ENCODE peak calls at places on chromosomes 1 and 21, in four cellular contexts. One of them, this sample, is unnamed.

GRCh38 chr1:70892140-70892539 is 155.5 kb downstream of the PTGER3 start:
- DNase-seq in K562: no peak
- DNase-seq in SK-N-SH: no peak
- DNase-seq in HepG2: no peak
- DNase-seq in this sample: no peak

GRCh38 chr21:38352536-38353219 is 95.9 kb downstream of the KCNJ15 start:
- DNase-seq in K562: peak
- DNase-seq in SK-N-SH: peak
- DNase-seq in HepG2: peak
- DNase-seq in this sample: no peak

GRCh38 chr1:181086926-181087325 is 1.6 kb upstream of the IER5 start:
- DNase-seq in K562: no peak
- DNase-seq in SK-N-SH: no peak
- DNase-seq in HepG2: no peak
- DNase-seq in this sample: no peak

GRCh38 chr1:8013399-8013798 is 12.7 kb downstream of the ERRFI1 start:
- DNase-seq in K562: no peak
- DNase-seq in SK-N-SH: no peak
- DNase-seq in HepG2: no peak
- DNase-seq in this sample: no peak

GRCh38 chr1:100642826-100643225 is 76.7 kb upstream of the VCAM1 start:
- DNase-seq in K562: no peak
- DNase-seq in SK-N-SH: no peak
- DNase-seq in HepG2: no peak
- DNase-seq in this sample: no peak

GRCh38 chr1:59081795-59082194 is 215.1 kb upstream of the FGGY start:
- DNase-seq in K562: no peak
- DNase-seq in SK-N-SH: no peak
- DNase-seq in HepG2: no peak
- DNase-seq in this sample: no peak

GRCh38 chr1:214566158-214567104 is 15.0 kb upstream of the PTPN14 start:
- DNase-seq in K562: no peak
- DNase-seq in SK-N-SH: no peak
- DNase-seq in HepG2: no peak
- DNase-seq in this sample: no peak

GRCh38 chr1:168121314-168122029 is 15.3 kb downstream of the GPR161 start:
- DNase-seq in K562: no peak
- DNase-seq in SK-N-SH: no peak
- DNase-seq in HepG2: no peak
- DNase-seq in this sample: no peak

GRCh38 chr1:165520646-165521045 is 23.2 kb upstream of the LRRC52 start:
- DNase-seq in K562: no peak
- DNase-seq in SK-N-SH: no peak
- DNase-seq in HepG2: no peak
- DNase-seq in this sample: no peak

GRCh38 chr1:41689139-41689538 is 204.7 kb upstream of the EDN2 start:
- DNase-seq in K562: no peak
- DNase-seq in SK-N-SH: no peak
- DNase-seq in HepG2: no peak
- DNase-seq in this sample: no peak

GRCh38 chr21:44399955-44400790 is 46.8 kb downstream of the TRPM2 start:
- DNase-seq in K562: no peak
- DNase-seq in SK-N-SH: peak
- DNase-seq in HepG2: no peak
- DNase-seq in this sample: no peak

GRCh38 chr1:7002728-7003127 is 217.5 kb downstream of the CAMTA1 start:
- DNase-seq in K562: no peak
- DNase-seq in SK-N-SH: no peak
- DNase-seq in HepG2: no peak
- DNase-seq in this sample: no peak

GRCh38 chr21:36917487-36918158 is 48.8 kb downstream of the HLCS start:
- DNase-seq in K562: no peak
- DNase-seq in SK-N-SH: no peak
- DNase-seq in HepG2: peak
- DNase-seq in this sample: no peak

GRCh38 chr1:24216254-24216653 is 29.2 kb upstream of the IFNLR1 start:
- DNase-seq in K562: no peak
- DNase-seq in SK-N-SH: peak
- DNase-seq in HepG2: no peak
- DNase-seq in this sample: no peak

GRCh38 chr1:106921186-106921585 is 135.3 kb upstream of the PRMT6 start:
- DNase-seq in K562: no peak
- DNase-seq in SK-N-SH: no peak
- DNase-seq in HepG2: no peak
- DNase-seq in this sample: no peak

GRCh38 chr1:58824753-58825389 is 41.0 kb upstream of the JUN start:
- DNase-seq in K562: no peak
- DNase-seq in SK-N-SH: no peak
- DNase-seq in HepG2: no peak
- DNase-seq in this sample: no peak

GRCh38 chr1:11569954-11570353 is 84.3 kb downstream of the FBXO2 start:
- DNase-seq in K562: no peak
- DNase-seq in SK-N-SH: no peak
- DNase-seq in HepG2: no peak
- DNase-seq in this sample: no peak

GRCh38 chr1:56375184-56375837 is 204.1 kb downstream of the PLPP3 start:
- DNase-seq in K562: no peak
- DNase-seq in SK-N-SH: no peak
- DNase-seq in HepG2: no peak
- DNase-seq in this sample: no peak

GRCh38 chr1:207987164-207987563 is 76.2 kb upstream of the CD34 start:
- DNase-seq in K562: no peak
- DNase-seq in SK-N-SH: no peak
- DNase-seq in HepG2: no peak
- DNase-seq in this sample: no peak
- TF ChIP-seq NFIC in K562: no peak
- TF ChIP-seq NFIC in SK-N-SH: no peak
- TF ChIP-seq NFIC in HepG2: no peak
- TF ChIP-seq NFIC in this sample: no peak

DNA sequence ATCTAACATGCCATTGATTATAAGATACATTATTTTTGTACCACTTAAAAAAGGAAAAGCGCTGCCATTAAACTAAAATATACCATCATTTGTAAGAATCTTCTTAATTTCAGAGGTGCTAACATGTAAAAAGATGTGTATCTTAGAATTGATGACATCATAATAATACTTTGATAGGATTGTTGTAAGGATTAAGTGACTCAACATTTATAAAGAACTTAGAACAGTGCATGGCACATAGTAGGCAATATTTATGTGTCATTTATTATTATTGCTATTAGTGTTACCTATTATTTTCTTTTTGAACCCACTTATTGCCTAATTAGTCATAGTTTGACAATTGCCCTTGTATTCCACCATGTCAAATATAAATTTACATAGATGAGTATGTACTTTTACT is 21.8 kb downstream of the HIPK1 start:
- DNase-seq in K562: no peak
- DNase-seq in SK-N-SH: no peak
- DNase-seq in HepG2: no peak
- DNase-seq in this sample: no peak
- TF ChIP-seq NFIC in K562: no peak
- TF ChIP-seq NFIC in SK-N-SH: no peak
- TF ChIP-seq NFIC in HepG2: no peak
- TF ChIP-seq NFIC in this sample: no peak

GRCh38 chr1:1373493-1374067 is 1.4 kb downstream of the AURKAIP1 start:
- DNase-seq in K562: no peak
- DNase-seq in SK-N-SH: no peak
- DNase-seq in HepG2: no peak
- DNase-seq in this sample: no peak

GRCh38 chr1:1377540-1378205 is 2.7 kb upstream of the AURKAIP1 start:
- DNase-seq in K562: no peak
- DNase-seq in SK-N-SH: no peak
- DNase-seq in HepG2: no peak
- DNase-seq in this sample: no peak

GRCh38 chr1:1374861-1375662 is at the start of gene AURKAIP1:
- DNase-seq in K562: peak
- DNase-seq in SK-N-SH: peak
- DNase-seq in HepG2: peak
- DNase-seq in this sample: peak

GRCh38 chr1:1374068-1374860 is 743 bp downstream of the AURKAIP1 start:
- DNase-seq in K562: peak
- DNase-seq in SK-N-SH: peak
- DNase-seq in HepG2: no peak
- DNase-seq in this sample: no peak

DNA sequence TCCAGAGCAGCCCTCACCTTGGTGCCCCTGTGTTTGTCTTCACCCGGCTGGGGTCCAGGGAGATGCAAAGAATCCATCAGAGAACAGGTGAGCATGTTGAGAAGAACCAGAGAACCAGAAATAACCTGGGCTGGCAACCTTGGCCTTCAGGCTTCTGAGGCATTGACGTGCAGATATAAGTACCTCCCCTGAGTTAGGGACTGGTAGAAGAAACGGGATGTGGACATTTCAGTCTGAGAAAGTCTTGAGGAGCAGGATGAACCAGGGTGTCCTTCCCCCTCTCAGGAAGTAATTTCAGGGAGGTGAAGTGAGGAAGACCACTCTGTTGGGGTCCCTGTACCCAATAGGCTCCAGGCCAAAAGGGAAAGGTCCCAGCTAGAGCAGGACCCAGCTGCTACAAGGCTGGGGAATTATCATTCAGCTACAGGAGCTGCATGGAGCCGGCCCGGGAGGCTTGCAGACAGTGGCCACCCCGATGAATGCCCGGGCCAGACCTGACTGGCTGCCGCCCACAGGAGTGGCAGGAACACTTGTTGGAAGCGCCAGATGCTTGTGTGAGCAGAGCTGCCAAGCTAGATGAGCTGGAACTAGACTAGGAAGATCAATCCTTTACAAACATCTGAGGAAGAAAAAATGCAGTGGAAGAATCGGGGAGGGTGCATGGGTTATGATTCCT is 1.7 kb upstream of the AURKAIP1 start:
- DNase-seq in K562: no peak
- DNase-seq in SK-N-SH: no peak
- DNase-seq in HepG2: no peak
- DNase-seq in this sample: no peak
- TF ChIP-seq NFIC in K562: no peak
- TF ChIP-seq NFIC in SK-N-SH: no peak
- TF ChIP-seq NFIC in HepG2: no peak
- TF ChIP-seq NFIC in this sample: no peak

GRCh38 chr1:64087768-64088167 is 115.7 kb upstream of the UBE2U start:
- DNase-seq in K562: no peak
- DNase-seq in SK-N-SH: no peak
- DNase-seq in HepG2: no peak
- DNase-seq in this sample: no peak
- TF ChIP-seq NFIC in K562: no peak
- TF ChIP-seq NFIC in SK-N-SH: no peak
- TF ChIP-seq NFIC in HepG2: no peak
- TF ChIP-seq NFIC in this sample: no peak

DNA sequence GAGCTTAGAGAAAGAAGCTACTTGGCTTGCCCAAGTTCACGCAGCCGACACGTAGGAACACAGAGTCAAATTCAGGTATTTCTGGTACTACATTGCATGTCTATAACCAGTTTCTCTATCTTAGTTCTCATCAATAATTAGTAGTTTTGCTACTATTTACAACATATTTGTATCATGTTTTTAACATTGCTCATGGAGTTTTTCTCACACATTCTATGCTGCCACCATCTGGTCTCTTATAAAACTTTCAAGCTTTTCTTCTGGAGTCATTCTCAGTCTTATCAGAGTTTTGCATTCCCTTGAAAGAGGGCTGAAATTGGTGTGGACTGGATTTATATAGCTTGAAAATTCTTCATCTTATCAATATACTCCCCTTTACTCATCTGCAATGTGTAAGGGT is 118.8 kb upstream of the PALMD start:
- DNase-seq in K562: peak
- DNase-seq in SK-N-SH: peak
- DNase-seq in HepG2: peak
- DNase-seq in this sample: no peak
- TF ChIP-seq NFIC in K562: no peak
- TF ChIP-seq NFIC in SK-N-SH: no peak
- TF ChIP-seq NFIC in HepG2: no peak
- TF ChIP-seq NFIC in this sample: no peak

This sample was measured in GM12878.